ENCODE peak calls at places on chromosomes 6 and 20, in ten cellular contexts. B is thyroid gland, X is uterus, Z is endothelial cell of umbilical vein, I is HCT116, D is A549, J is K562, Q is transverse colon, K is tibial nerve, E is IMR-90. U is an unnamed sample.

GRCh38 chr20:35319206-35320197 is 27.3 kb upstream of the FAM83C start:
- DNase-seq in B (no peak), X (no peak), Z (peak; percentile 48), I (no peak), D (peak; percentile 52), J (no peak), Q (no peak), K (no peak), E (peak; percentile 89), U (no peak)

GRCh38 chr6:116695398-116695797 is 14.4 kb downstream of the KPNA5 start:
- DNase-seq in B (no peak), X (no peak), Z (no peak), I (no peak), D (no peak), J (no peak), Q (no peak), K (no peak), E (no peak), U (no peak)

GRCh38 chr6:109816452-109817374 is 125.6 kb downstream of the FIG4 start:
- DNase-seq in B (no peak), X (no peak), Z (no peak), I (no peak), D (no peak), J (peak; percentile 9), Q (no peak), K (no peak), E (no peak), U (peak; percentile 47)

GRCh38 chr20:1451092-1451491 is 15.6 kb downstream of the NSFL1C start:
- DNase-seq in B (no peak), X (no peak), Z (no peak), I (no peak), D (no peak), J (no peak), Q (no peak), K (no peak), E (no peak), U (no peak)

GRCh38 chr6:116405663-116406329 is 35.0 kb downstream of the DSE start:
- DNase-seq in B (no peak), X (no peak), Z (no peak), I (peak; percentile 18), D (no peak), J (peak; percentile 47), Q (no peak), K (no peak), E (peak; percentile 86), U (no peak)

GRCh38 chr6:39377530-39377929 is 55.0 kb upstream of the KCNK16 start:
- DNase-seq in B (peak; percentile 61), X (peak; percentile 64), Z (peak; percentile 49), I (peak; percentile 23), D (peak; percentile 36), J (peak; percentile 29), Q (peak; percentile 73), K (peak; percentile 77), E (peak; percentile 44), U (peak; percentile 73)

GRCh38 chr6:130838250-130838649 is 11.0 kb downstream of the SMLR1 start:
- DNase-seq in B (no peak), X (no peak), Z (no peak), I (no peak), D (no peak), J (no peak), Q (no peak), K (no peak), E (no peak), U (no peak)

GRCh38 chr20:7108929-7109328 is 341.4 kb downstream of the BMP2 start:
- DNase-seq in B (no peak), X (no peak), Z (no peak), I (no peak), D (no peak), J (no peak), Q (no peak), K (no peak), E (no peak), U (no peak)

GRCh38 chr6:36605102-36605501 is 10.9 kb downstream of the SRSF3 start:
- DNase-seq in B (no peak), X (no peak), Z (no peak), I (no peak), D (no peak), J (no peak), Q (no peak), K (no peak), E (no peak), U (no peak)

GRCh38 chr6:36605560-36606391 is 11.6 kb downstream of the SRSF3 start:
- DNase-seq in B (no peak), X (no peak), Z (no peak), I (no peak), D (no peak), J (no peak), Q (no peak), K (no peak), E (no peak), U (no peak)

GRCh38 chr6:36600564-36601146 is 6.5 kb downstream of the SRSF3 start:
- DNase-seq in B (no peak), X (no peak), Z (no peak), I (no peak), D (no peak), J (no peak), Q (no peak), K (no peak), E (no peak), U (no peak)

GRCh38 chr6:36604090-36605060 is 10.2 kb downstream of the SRSF3 start:
- DNase-seq in B (no peak), X (no peak), Z (no peak), I (no peak), D (no peak), J (no peak), Q (no peak), K (no peak), E (no peak), U (no peak)

DNA sequence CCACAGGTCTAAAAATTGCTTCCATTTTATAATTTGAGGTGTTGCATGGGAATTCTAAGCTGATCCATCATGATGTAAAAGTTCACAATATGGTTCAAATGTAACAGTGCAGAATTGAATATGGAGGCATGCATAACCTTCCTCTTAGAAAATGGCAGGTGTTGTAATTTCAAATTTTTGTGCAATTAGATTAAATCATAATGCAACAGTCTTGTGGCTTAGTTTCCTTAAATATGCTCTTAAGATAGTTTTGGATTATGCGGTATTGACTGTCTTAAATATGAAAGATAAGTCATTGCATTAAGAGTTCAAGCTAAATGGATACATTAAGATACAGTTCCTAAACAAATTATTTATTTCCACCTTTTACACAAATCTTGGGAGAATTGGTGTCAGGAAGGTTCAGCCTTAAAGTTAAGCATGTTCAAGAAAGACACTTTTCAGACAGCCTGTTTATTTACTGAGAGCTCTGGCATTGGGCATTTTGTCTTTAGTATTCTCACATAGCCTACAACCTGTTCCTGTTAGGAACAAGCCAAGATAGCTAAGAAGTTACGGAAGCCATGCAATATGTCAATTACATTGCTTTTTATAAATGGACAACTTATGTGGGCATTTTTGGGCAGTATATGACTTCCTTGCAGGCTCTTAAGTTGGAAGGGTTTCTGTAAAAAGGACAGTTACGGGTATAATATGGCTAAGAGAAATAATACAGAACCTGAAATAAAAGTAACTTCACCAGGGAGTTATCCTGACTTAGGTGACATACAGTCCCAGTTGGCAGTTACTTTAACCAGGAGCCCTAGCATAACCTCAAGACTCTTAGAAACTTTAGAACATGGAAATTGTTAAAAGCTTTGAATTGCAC is 9.3 kb downstream of the SRSF3 start:
- DNase-seq in B (no peak), X (no peak), Z (no peak), I (no peak), D (no peak), J (no peak), Q (no peak), K (no peak), E (no peak), U (no peak)
- TF ChIP-seq POLR2A in B (no peak), X (no peak), Z (no peak), I (no peak), D (no peak), J (peak; percentile 2), Q (no peak), K (no peak), E (no peak), U (no peak)

DNA sequence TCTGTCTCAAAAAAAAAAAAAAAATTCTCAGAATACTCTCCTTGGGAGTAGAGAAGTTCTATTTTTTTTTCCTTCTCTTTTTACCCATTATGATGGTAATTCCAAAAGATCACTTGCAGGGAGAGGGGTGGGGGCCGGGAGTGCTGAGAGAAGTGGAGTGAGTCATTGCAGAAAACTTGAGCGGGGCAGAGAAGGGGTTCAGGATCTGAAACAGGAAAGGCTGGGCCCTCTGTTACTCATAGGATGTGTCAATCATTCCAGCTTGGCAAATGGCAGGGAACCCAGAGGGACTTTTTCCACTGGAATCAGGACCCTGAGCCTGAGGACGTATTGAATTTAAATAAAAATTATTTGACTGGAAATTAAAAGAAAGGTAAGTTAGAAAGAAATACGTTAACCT is 111.4 kb upstream of the ARMC2 start:
- DNase-seq in B (no peak), X (peak; percentile 32), Z (peak; percentile 92), I (peak; percentile 78), D (peak; percentile 26), J (peak; percentile 66), Q (no peak), K (peak; percentile 30), E (peak; percentile 92), U (no peak)
- H3K27ac ChIP-seq in B (no peak overlapping the region), X (no peak overlapping the region), Z (peak overlapping the region; percentile 62), I (peak overlapping the region; percentile 68), D (peak overlapping the region; percentile 56), J (peak overlapping the region; percentile 23), Q (no peak overlapping the region), K (no peak overlapping the region), E (peak overlapping the region; percentile 27), U (no peak overlapping the region)

GRCh38 chr6:5025911-5026819 is 22.3 kb upstream of the RPP40 start:
- DNase-seq in B (peak; percentile 49), X (peak; percentile 81), Z (peak; percentile 61), I (no peak), D (no peak), J (peak; percentile 55), Q (peak; percentile 57), K (peak; percentile 24), E (peak; percentile 30), U (peak; percentile 66)
- TF ChIP-seq CTCF in B (no peak), X (peak; percentile 31), Z (no peak), I (no peak), D (no peak), J (peak; percentile 12), Q (no peak), K (no peak), E (no peak), U (no peak)

GRCh38 chr6:30555428-30556005 is 772 bp downstream of the GNL1 start:
- DNase-seq in B (peak; percentile 59), X (peak; percentile 77), Z (peak; percentile 65), I (no peak), D (no peak), J (peak; percentile 67), Q (peak; percentile 55), K (peak; percentile 20), E (peak; percentile 23), U (peak; percentile 27)

GRCh38 chr6:30554962-30555361 is 1.3 kb downstream of the GNL1 start:
- DNase-seq in B (no peak), X (no peak), Z (no peak), I (no peak), D (no peak), J (peak; percentile 38), Q (no peak), K (no peak), E (peak; percentile 5), U (no peak)

GRCh38 chr6:30556964-30557682 is at the start of gene PRR3:
- DNase-seq in B (peak; percentile 79), X (peak; percentile 80), Z (peak; percentile 85), I (no peak), D (peak; percentile 67), J (peak; percentile 93), Q (peak; percentile 78), K (no peak), E (peak; percentile 88), U (peak; percentile 81)

GRCh38 chr6:30556714-30556963 is 350 bp upstream of the GNL1 start:
- DNase-seq in B (peak; percentile 87), X (peak; percentile 93), Z (no peak), I (peak; percentile 91), D (no peak), J (peak; percentile 97), Q (peak; percentile 91), K (peak; percentile 95), E (no peak), U (peak; percentile 90)

DNA sequence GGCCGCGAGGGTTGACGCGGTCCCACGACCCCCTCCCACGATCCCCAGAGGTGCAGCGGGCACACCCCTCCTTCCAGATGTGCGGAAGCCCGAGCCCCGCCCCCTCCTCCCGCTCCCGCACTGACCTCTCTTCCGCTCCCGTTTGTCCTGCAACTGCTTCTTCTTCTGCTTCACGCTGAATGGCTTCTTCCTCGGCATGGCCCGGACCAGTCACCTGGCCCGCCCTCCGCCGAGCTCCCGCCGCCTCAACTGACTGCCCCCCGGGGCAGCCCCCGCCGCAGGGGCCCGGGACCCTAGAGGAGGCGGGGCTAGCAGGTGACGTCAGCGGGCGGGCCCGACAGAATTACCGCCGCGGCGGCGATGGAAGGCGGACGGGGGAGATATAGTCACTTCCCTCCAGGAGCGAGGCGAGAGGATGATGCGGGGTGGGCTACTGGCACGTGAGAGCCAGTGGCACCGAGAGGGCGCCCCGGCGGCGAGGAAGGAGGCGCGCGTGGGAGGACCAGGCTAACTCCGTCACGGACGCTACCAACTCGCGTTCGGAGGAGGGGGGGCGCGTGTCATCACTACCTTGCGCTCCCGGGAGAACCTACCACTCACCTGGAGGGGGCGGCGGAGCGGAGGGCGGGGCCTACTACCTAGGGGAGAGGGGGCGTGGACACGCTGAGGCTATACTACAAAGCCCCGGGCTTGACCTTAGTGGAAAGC is at the start of gene GNL1:
- DNase-seq in B (peak; percentile 98), X (peak; percentile 95), Z (peak; percentile 88), I (peak; percentile 95), D (peak; percentile 80), J (peak; percentile 99), Q (peak; percentile 99), K (peak; percentile 94), E (peak; percentile 85), U (peak; percentile 98)
- TF ChIP-seq POLR2A in B (peak; percentile 55), X (peak; percentile 75), Z (no peak), I (no peak), D (no peak), J (peak; percentile 8), Q (no peak), K (peak; percentile 46), E (peak; percentile 83), U (peak; percentile 48)